ENCODE peak calls at places on chromosomes 1 and 21, in four cellular contexts. I is stomach, U is Peyer's patch, O is HCT116. Q is an unnamed sample.

GRCh38 chr1:90761781-90762589 is 44.9 kb upstream of the BARHL2 start:
- DNase-seq in U (no peak), O (no peak), I (no peak), Q (no peak)

GRCh38 chr1:38221006-38221649 is 174.5 kb upstream of the POU3F1 start:
- DNase-seq in U (no peak), I (no peak), O (no peak), Q (no peak)

GRCh38 chr1:199029401-199029800 is 390.6 kb downstream of the PTPRC start:
- DNase-seq in O (no peak), U (no peak), I (no peak), Q (no peak)

GRCh38 chr1:157472302-157472701 is 80.0 kb downstream of the FCRL5 start:
- DNase-seq in U (no peak), O (no peak), I (no peak), Q (no peak)

GRCh38 chr1:165545974-165546373 is 2.2 kb downstream of the LRRC52 start:
- DNase-seq in O (no peak), U (no peak), I (no peak), Q (no peak)

GRCh38 chr1:13500806-13501205 is 13.0 kb downstream of the LRRC38 start:
- DNase-seq in I (no peak), O (no peak), U (no peak), Q (no peak)

GRCh38 chr1:39799770-39800470 is 11.3 kb upstream of the BMP8B start:
- DNase-seq in U (peak; percentile 85), O (peak; percentile 39), I (peak; percentile 72), Q (peak; percentile 57)

GRCh38 chr1:46614604-46614984 is 2.0 kb downstream of the MOB3C start:
- DNase-seq in I (no peak), O (no peak), U (no peak), Q (no peak)

GRCh38 chr1:116569776-116570357 is 959 bp downstream of the CD58 start:
- DNase-seq in I (peak; percentile 58), U (peak; percentile 85), O (peak; percentile 27), Q (peak; percentile 60)

GRCh38 chr1:215543191-215543606 is 23.9 kb upstream of the KCTD3 start:
- DNase-seq in O (no peak), I (peak; percentile 30), U (no peak), Q (no peak)

GRCh38 chr1:236287356-236287755 is 5.6 kb upstream of the ERO1B start:
- DNase-seq in O (no peak), U (no peak), I (no peak), Q (no peak)

GRCh38 chr1:236282719-236283118 is 961 bp upstream of the ERO1B start:
- DNase-seq in U (no peak), O (no peak), I (no peak), Q (no peak)

GRCh38 chr1:236282159-236282716 is 480 bp upstream of the ERO1B start:
- DNase-seq in U (no peak), I (no peak), O (no peak), Q (peak; percentile 78)

GRCh38 chr1:236281286-236282158 is at the start of gene ERO1B:
- DNase-seq in U (peak; percentile 97), I (peak; percentile 99), O (peak; percentile 88), Q (peak; percentile 96)

DNA sequence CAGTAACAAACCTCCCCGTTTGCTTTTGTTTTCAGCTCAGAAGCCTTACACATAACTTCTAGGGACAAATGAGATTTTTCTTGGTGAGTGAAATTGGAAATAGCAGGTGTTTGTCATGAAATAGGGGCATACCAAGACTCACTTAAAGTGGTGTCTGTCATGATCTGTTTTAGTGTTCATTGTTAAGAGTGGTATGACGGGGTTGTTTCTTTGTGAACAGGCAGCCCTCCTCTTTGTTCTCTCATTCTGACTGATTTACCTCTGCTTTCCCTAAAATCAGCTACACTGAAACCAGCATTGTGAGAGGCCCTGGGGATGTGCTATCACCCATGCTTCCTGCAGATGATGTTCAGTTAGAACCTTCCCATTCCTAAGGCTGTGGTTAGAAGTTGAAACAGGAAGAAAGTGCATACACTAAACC is 2.5 kb upstream of the ERO1B start:
- DNase-seq in O (no peak), U (no peak), I (no peak), Q (peak; percentile 16)
- H3K4me3 ChIP-seq in O (no peak overlapping the region), U (no peak overlapping the region), I (no peak overlapping the region), Q (no peak overlapping the region)

GRCh38 chr1:62599044-62599443 is 1.7 kb downstream of the ANGPTL3 start:
- DNase-seq in I (no peak), O (no peak), U (no peak), Q (no peak)
- H3K27ac ChIP-seq in I (no peak overlapping the region), O (no peak overlapping the region), U (no peak overlapping the region), Q (no peak overlapping the region)

GRCh38 chr21:45248301-45248892 is 39.3 kb downstream of the POFUT2 start:
- DNase-seq in O (no peak), U (no peak), I (no peak), Q (no peak)
- H3K4me3 ChIP-seq in O (no peak overlapping the region), U (peak overlapping the region; percentile 9), I (peak overlapping the region; percentile 19), Q (no peak overlapping the region)

GRCh38 chr1:15702722-15703550 is 18.8 kb downstream of the PLEKHM2 start:
- DNase-seq in I (peak; percentile 59), O (no peak), U (peak; percentile 72), Q (no peak)

GRCh38 chr1:15701784-15702183 is 17.7 kb downstream of the PLEKHM2 start:
- DNase-seq in U (no peak), O (no peak), I (no peak), Q (no peak)

GRCh38 chr1:15698201-15698600 is 14.1 kb downstream of the PLEKHM2 start:
- DNase-seq in I (no peak), O (no peak), U (no peak), Q (no peak)

GRCh38 chr1:15703562-15703961 is 19.4 kb downstream of the PLEKHM2 start:
- DNase-seq in U (peak; percentile 64), I (peak; percentile 60), O (no peak), Q (no peak)

GRCh38 chr1:15700510-15700909 is 16.4 kb downstream of the PLEKHM2 start:
- DNase-seq in O (no peak), I (no peak), U (no peak), Q (no peak)
- H3K27ac ChIP-seq in O (no peak overlapping the region), I (no peak overlapping the region), U (no peak overlapping the region), Q (no peak overlapping the region)

GRCh38 chr1:56517404-56518130 is 61.8 kb downstream of the PLPP3 start:
- DNase-seq in U (no peak), O (no peak), I (no peak), Q (no peak)

GRCh38 chr1:56516539-56517252 is 62.7 kb downstream of the PLPP3 start:
- DNase-seq in U (no peak), O (peak; percentile 71), I (peak; percentile 37), Q (no peak)

GRCh38 chr1:56520202-56520601 is 59.2 kb downstream of the PLPP3 start:
- DNase-seq in U (no peak), O (no peak), I (no peak), Q (no peak)

GRCh38 chr1:56513095-56513494 is 66.3 kb downstream of the PLPP3 start:
- DNase-seq in I (no peak), U (no peak), O (no peak), Q (no peak)

GRCh38 chr1:56515898-56516538 is 63.3 kb downstream of the PLPP3 start:
- DNase-seq in U (no peak), I (no peak), O (no peak), Q (no peak)
- H3K4me3 ChIP-seq in U (no peak overlapping the region), I (no peak overlapping the region), O (peak overlapping the region; percentile 37), Q (no peak overlapping the region)

GRCh38 chr21:34977333-34977732 is 71.8 kb downstream of the RUNX1 start:
- DNase-seq in U (no peak), O (no peak), I (no peak), Q (no peak)
- H3K27ac ChIP-seq in U (no peak overlapping the region), O (no peak overlapping the region), I (no peak overlapping the region), Q (no peak overlapping the region)